ENCODE peak calls at places on chromosomes 6 and 20, in four cellular contexts. One of them, this sample, is unnamed.

GRCh38 chr6:40888456-40888990 is 150.5 kb downstream of the UNC5CL start:
- DNase-seq in DND-41: no peak
- DNase-seq in heart left ventricle: no peak
- DNase-seq in upper lobe of right lung: no peak
- DNase-seq in this sample: peak; percentile 55

GRCh38 chr6:108941867-108942266 is 93.6 kb downstream of the ARMC2 start:
- DNase-seq in DND-41: no peak
- DNase-seq in heart left ventricle: no peak
- DNase-seq in upper lobe of right lung: no peak
- DNase-seq in this sample: no peak

GRCh38 chr6:62328607-62329006 is 42.6 kb upstream of the KHDRBS2 start:
- DNase-seq in DND-41: no peak
- DNase-seq in heart left ventricle: no peak
- DNase-seq in upper lobe of right lung: no peak
- DNase-seq in this sample: no peak

GRCh38 chr6:43488667-43489276 is 11.4 kb downstream of the TJAP1 start:
- DNase-seq in DND-41: no peak
- DNase-seq in heart left ventricle: no peak
- DNase-seq in upper lobe of right lung: no peak
- DNase-seq in this sample: no peak

GRCh38 chr20:14199111-14199510 is 138.3 kb downstream of the FLRT3 start:
- DNase-seq in DND-41: no peak
- DNase-seq in heart left ventricle: no peak
- DNase-seq in upper lobe of right lung: no peak
- DNase-seq in this sample: no peak

GRCh38 chr6:109449789-109450673 is 5.5 kb downstream of the MICAL1 start:
- DNase-seq in DND-41: peak; percentile 50
- DNase-seq in heart left ventricle: no peak
- DNase-seq in upper lobe of right lung: no peak
- DNase-seq in this sample: no peak

GRCh38 chr20:52972965-52973819 is 1.0 kb downstream of the TSHZ2 start:
- DNase-seq in DND-41: no peak
- DNase-seq in heart left ventricle: peak; percentile 23
- DNase-seq in upper lobe of right lung: no peak
- DNase-seq in this sample: peak; percentile 59

GRCh38 chr6:132798820-132799538 is 542 bp upstream of the SLC18B1 start:
- DNase-seq in DND-41: peak; percentile 55
- DNase-seq in heart left ventricle: peak; percentile 70
- DNase-seq in upper lobe of right lung: peak; percentile 85
- DNase-seq in this sample: peak; percentile 65

GRCh38 chr6:43809417-43810305 is 39.6 kb downstream of the VEGFA start:
- DNase-seq in DND-41: no peak
- DNase-seq in heart left ventricle: no peak
- DNase-seq in upper lobe of right lung: no peak
- DNase-seq in this sample: no peak

GRCh38 chr20:54433653-54434052 is 41.7 kb upstream of the DOK5 start:
- DNase-seq in DND-41: no peak
- DNase-seq in heart left ventricle: no peak
- DNase-seq in upper lobe of right lung: peak; percentile 71
- DNase-seq in this sample: no peak

GRCh38 chr6:130037207-130037811 is 18.9 kb downstream of the L3MBTL3 start:
- DNase-seq in DND-41: no peak
- DNase-seq in heart left ventricle: no peak
- DNase-seq in upper lobe of right lung: no peak
- DNase-seq in this sample: no peak

GRCh38 chr20:57498425-57499400 is 26.2 kb downstream of the CTCFL start:
- DNase-seq in DND-41: peak; percentile 45
- DNase-seq in heart left ventricle: no peak
- DNase-seq in upper lobe of right lung: no peak
- DNase-seq in this sample: peak; percentile 41

GRCh38 chr6:38095054-38095453 is 275.5 kb downstream of the ZFAND3 start:
- DNase-seq in DND-41: no peak
- DNase-seq in heart left ventricle: no peak
- DNase-seq in upper lobe of right lung: no peak
- DNase-seq in this sample: no peak

GRCh38 chr20:48603819-48604405 is 223.9 kb downstream of the PREX1 start:
- DNase-seq in DND-41: no peak
- DNase-seq in heart left ventricle: no peak
- DNase-seq in upper lobe of right lung: peak; percentile 53
- DNase-seq in this sample: no peak

GRCh38 chr6:23655502-23655901 is 470.5 kb upstream of the NRSN1 start:
- DNase-seq in DND-41: no peak
- DNase-seq in heart left ventricle: no peak
- DNase-seq in upper lobe of right lung: no peak
- DNase-seq in this sample: no peak

GRCh38 chr6:11093065-11093590 is 506 bp upstream of the SMIM13 start:
- DNase-seq in DND-41: no peak
- DNase-seq in heart left ventricle: no peak
- DNase-seq in upper lobe of right lung: no peak
- DNase-seq in this sample: no peak

GRCh38 chr6:106702046-106702445 is 72.7 kb downstream of the QRSL1 start:
- DNase-seq in DND-41: no peak
- DNase-seq in heart left ventricle: no peak
- DNase-seq in upper lobe of right lung: no peak
- DNase-seq in this sample: no peak

GRCh38 chr6:29926795-29927427 is 15.4 kb upstream of the HLA-A start:
- DNase-seq in DND-41: peak; percentile 84
- DNase-seq in heart left ventricle: peak; percentile 83
- DNase-seq in upper lobe of right lung: peak; percentile 91
- DNase-seq in this sample: no peak

GRCh38 chr6:4930025-4930692 is 73.7 kb downstream of the RPP40 start:
- DNase-seq in DND-41: no peak
- DNase-seq in heart left ventricle: no peak
- DNase-seq in upper lobe of right lung: no peak
- DNase-seq in this sample: no peak

GRCh38 chr6:16762547-16763477 is 1.6 kb upstream of the ATXN1 start:
- DNase-seq in DND-41: peak; percentile 5
- DNase-seq in heart left ventricle: peak; percentile 45
- DNase-seq in upper lobe of right lung: peak; percentile 87
- DNase-seq in this sample: peak; percentile 14

GRCh38 chr6:4125500-4125899 is 9.9 kb downstream of the ECI2 start:
- DNase-seq in DND-41: no peak
- DNase-seq in heart left ventricle: no peak
- DNase-seq in upper lobe of right lung: no peak
- DNase-seq in this sample: no peak

GRCh38 chr6:144989319-144990099 is 704.4 kb downstream of the UTRN start:
- DNase-seq in DND-41: no peak
- DNase-seq in heart left ventricle: no peak
- DNase-seq in upper lobe of right lung: no peak
- DNase-seq in this sample: no peak

DNA sequence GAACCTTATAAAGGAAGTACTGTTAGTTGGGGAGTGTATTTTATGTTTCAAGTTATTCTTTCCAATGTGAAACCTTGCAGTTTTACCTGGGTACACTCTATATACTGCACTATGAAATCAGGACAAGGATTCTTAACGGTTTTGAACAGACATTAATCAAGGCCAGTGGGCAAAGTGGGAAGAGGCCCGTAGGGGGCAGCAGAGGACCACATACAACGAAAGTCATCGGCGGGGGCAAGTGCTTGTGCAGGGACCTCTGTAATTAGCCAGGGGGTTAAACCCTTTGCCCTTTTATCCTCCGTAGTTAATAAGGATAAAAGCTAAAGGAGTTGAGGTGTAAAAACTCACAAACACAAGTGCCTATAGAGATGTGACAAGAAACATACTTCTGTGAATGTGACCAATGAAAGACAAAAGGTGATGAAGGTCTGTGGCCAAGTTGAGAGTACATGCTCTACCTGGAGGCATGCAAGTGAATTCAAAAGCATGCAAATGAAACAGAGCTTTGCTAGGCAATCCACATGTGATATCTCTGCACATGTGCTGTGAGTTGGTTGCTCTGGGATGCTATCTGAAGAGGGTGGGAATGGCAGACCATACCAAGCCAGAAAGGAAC is 392.7 kb upstream of the MAN1A1 start:
- DNase-seq in DND-41: peak; percentile 57
- DNase-seq in heart left ventricle: peak; percentile 40
- DNase-seq in upper lobe of right lung: peak; percentile 74
- DNase-seq in this sample: peak; percentile 80
- TF ChIP-seq CTCF in DND-41: peak; percentile 84
- TF ChIP-seq CTCF in heart left ventricle: peak; percentile 55
- TF ChIP-seq CTCF in upper lobe of right lung: peak; percentile 74
- TF ChIP-seq CTCF in this sample: peak; percentile 89

DNA sequence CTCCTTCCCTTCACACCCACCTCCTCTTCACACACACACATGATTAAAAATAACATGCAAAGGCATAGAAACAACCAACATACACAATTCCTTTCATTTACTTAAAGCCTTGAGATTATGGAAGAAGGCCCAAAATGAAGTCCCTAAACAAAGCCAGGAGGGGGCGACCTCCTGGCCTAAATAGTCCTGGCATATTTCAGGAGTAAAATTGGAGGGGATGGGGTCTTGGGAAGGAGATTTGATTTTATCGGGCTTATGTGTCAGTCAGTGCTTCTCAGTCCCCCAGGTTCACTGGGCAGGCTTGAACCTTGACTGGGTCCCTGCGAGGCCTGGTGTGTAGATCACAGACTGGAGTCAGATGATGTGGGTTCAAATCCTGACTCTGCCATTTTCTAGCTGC is 266.4 kb downstream of the SAMD5 start:
- DNase-seq in DND-41: no peak
- DNase-seq in heart left ventricle: no peak
- DNase-seq in upper lobe of right lung: no peak
- DNase-seq in this sample: no peak
- TF ChIP-seq CTCF in DND-41: peak; percentile 37
- TF ChIP-seq CTCF in heart left ventricle: no peak
- TF ChIP-seq CTCF in upper lobe of right lung: no peak
- TF ChIP-seq CTCF in this sample: no peak

DNA sequence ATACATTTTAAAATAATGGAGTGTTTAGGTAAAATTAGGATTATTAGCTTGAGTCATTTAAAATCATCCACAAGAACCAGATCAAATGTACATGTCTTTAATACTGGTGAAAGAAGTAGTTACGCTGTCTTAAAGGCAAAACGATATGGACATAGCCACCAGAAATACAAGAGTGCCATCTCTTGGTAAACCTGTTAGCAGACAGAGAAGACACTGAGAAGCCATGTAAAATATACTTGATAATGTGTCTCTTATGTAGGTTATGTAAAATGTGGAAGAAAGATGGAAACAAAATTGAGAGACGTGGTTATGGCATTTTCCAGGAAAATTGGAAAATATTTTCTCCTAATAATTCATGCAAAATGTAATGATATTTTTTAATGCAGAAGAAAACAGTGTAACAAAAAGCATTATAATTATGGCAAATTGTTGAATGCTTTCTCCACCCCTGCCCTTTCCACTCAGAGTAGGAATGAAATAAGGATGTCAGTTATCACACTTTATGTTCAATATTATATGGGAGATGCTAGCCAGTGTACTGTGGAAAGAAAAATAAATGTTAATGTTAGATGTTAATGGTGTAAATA is 12.2 kb upstream of the SLC17A2 start:
- DNase-seq in DND-41: no peak
- DNase-seq in heart left ventricle: no peak
- DNase-seq in upper lobe of right lung: no peak
- DNase-seq in this sample: no peak
- TF ChIP-seq CTCF in DND-41: peak; percentile 68
- TF ChIP-seq CTCF in heart left ventricle: peak; percentile 38
- TF ChIP-seq CTCF in upper lobe of right lung: peak; percentile 47
- TF ChIP-seq CTCF in this sample: peak; percentile 24

DNA sequence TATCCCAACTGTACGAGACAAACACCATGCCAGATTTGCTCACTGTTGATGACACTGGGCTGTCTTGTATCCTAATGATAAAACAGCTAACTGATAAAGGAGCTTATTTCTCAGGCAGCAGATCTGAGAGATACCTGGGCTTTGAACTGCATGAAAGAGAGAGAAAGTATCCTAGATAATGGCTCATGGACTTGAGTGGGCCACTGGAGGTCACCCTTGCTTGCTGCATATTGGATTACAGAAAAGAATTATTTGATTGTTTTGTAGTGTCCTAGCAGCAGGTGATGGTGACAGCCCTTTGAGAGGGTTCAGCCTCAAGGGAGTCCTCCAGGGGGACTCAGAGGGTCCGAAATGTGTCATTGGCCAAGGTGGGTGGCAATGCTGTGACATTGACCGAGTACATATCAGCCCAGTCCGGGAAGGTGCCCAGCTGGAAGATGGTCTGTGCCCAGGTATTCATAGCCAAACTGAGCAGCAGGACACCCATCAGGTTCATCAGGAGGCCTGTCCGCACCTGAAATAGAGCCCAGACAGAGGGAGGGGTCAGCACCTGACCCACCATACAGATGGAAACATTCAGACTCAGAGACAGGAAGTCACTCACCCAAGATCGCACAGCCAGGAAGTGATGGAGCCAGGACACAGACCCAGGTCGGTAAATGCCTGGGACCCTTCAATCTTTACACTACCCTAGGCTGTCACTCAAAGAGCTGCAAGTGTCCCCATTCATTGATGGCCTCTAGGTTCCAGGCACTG is 9.4 kb upstream of the OCSTAMP start:
- DNase-seq in DND-41: no peak
- DNase-seq in heart left ventricle: no peak
- DNase-seq in upper lobe of right lung: no peak
- DNase-seq in this sample: no peak
- TF ChIP-seq CTCF in DND-41: no peak
- TF ChIP-seq CTCF in heart left ventricle: no peak
- TF ChIP-seq CTCF in upper lobe of right lung: no peak
- TF ChIP-seq CTCF in this sample: no peak

GRCh38 chr20:1536893-1537730 is 20.4 kb downstream of the SIRPD start:
- DNase-seq in DND-41: no peak
- DNase-seq in heart left ventricle: no peak
- DNase-seq in upper lobe of right lung: no peak
- DNase-seq in this sample: no peak

GRCh38 chr20:1537731-1538058 is 19.8 kb downstream of the SIRPD start:
- DNase-seq in DND-41: no peak
- DNase-seq in heart left ventricle: peak; percentile 52
- DNase-seq in upper lobe of right lung: peak; percentile 72
- DNase-seq in this sample: no peak

GRCh38 chr20:1528811-1529210 is 28.7 kb downstream of the SIRPD start:
- DNase-seq in DND-41: no peak
- DNase-seq in heart left ventricle: no peak
- DNase-seq in upper lobe of right lung: no peak
- DNase-seq in this sample: no peak

GRCh38 chr20:1535420-1536175 is 21.9 kb downstream of the SIRPD start:
- DNase-seq in DND-41: no peak
- DNase-seq in heart left ventricle: no peak
- DNase-seq in upper lobe of right lung: peak; percentile 68
- DNase-seq in this sample: no peak

DNA sequence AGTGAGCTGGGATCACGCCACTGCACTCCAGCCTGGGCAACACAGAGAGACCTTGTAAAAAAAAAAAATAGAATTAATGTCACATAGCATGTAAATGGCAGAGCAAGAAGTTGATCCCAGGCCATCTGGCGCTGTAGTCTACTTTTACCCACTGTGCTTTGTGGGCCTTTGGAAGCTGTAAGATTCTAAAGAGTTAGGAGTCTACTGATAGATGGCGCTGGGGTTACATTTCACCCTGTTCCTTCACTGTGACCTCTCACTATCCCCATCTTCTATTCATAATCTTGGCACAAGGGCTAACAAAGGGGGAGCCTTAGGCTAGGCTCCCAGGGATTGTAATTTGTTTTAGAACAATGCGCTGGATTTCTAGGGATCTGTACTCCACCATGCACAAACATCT is 24.4 kb downstream of the SIRPD start:
- DNase-seq in DND-41: no peak
- DNase-seq in heart left ventricle: no peak
- DNase-seq in upper lobe of right lung: no peak
- DNase-seq in this sample: no peak
- TF ChIP-seq CTCF in DND-41: peak; percentile 33
- TF ChIP-seq CTCF in heart left ventricle: no peak
- TF ChIP-seq CTCF in upper lobe of right lung: no peak
- TF ChIP-seq CTCF in this sample: no peak